ENCODE peak calls at places on chromosomes 7 and 10, in five cellular contexts. O is cardiac muscle cell, S is bronchial epithelial cell, U is PC-9, Q is HFF-Myc. R is an unnamed sample.

GRCh38 chr10:87723500-87723899 is 63.8 kb downstream of the PAPSS2 start:
- DNase-seq in O (no peak), Q (no peak), U (no peak), S (peak), R (no peak)

GRCh38 chr10:94194256-94194655 is 168.5 kb downstream of the NOC3L start:
- DNase-seq in U (no peak), Q (peak), O (no peak), S (peak), R (no peak)

GRCh38 chr10:92822964-92823363 is 25.4 kb upstream of the EXOC6 start:
- DNase-seq in U (no peak), S (no peak), Q (no peak), O (no peak), R (no peak)

GRCh38 chr7:123763191-123763661 is 14.4 kb upstream of the WASL start:
- DNase-seq in S (no peak), O (no peak), Q (no peak), U (no peak), R (no peak)

GRCh38 chr7:13240349-13240748 is 552.9 kb downstream of the ARL4A start:
- DNase-seq in Q (no peak), U (no peak), O (no peak), S (peak), R (no peak)

GRCh38 chr7:149063481-149063880 is 27.0 kb downstream of the ZNF786 start:
- DNase-seq in Q (no peak), S (no peak), O (no peak), U (no peak), R (no peak)

GRCh38 chr7:13117103-13117502 is 429.7 kb downstream of the ARL4A start:
- DNase-seq in S (peak), O (no peak), U (no peak), Q (no peak), R (no peak)

GRCh38 chr7:135763261-135763660 is 14.6 kb upstream of the FAM180A start:
- DNase-seq in S (peak), Q (no peak), O (no peak), U (no peak), R (no peak)

GRCh38 chr7:158520825-158521224 is 66.8 kb downstream of the PTPRN2 start:
- DNase-seq in S (no peak), Q (no peak), O (no peak), U (no peak), R (no peak)

GRCh38 chr10:78170026-78170475 is 136.4 kb downstream of the RPS24 start:
- DNase-seq in S (peak), O (no peak), U (no peak), Q (no peak), R (no peak)

GRCh38 chr10:132120734-132121510 is 55.2 kb downstream of the JAKMIP3 start:
- DNase-seq in U (no peak), O (no peak), S (no peak), Q (no peak), R (no peak)

GRCh38 chr10:130371686-130372085 is 235.5 kb downstream of the GLRX3 start:
- DNase-seq in Q (no peak), U (no peak), S (no peak), O (no peak), R (no peak)

GRCh38 chr10:12332572-12333381 is 16.6 kb upstream of the CAMK1D start:
- DNase-seq in U (peak), S (peak), Q (no peak), O (no peak), R (no peak)

GRCh38 chr7:133827707-133828580 is 299.2 kb upstream of the LRGUK start:
- DNase-seq in U (no peak), Q (no peak), O (peak), S (peak), R (no peak)

GRCh38 chr7:149423441-149423970 is 37.4 kb downstream of the ZNF777 start:
- DNase-seq in O (no peak), Q (no peak), U (no peak), S (peak), R (no peak)

GRCh38 chr7:2436341-2437104 is 33.1 kb downstream of the CHST12 start:
- DNase-seq in O (no peak), S (no peak), Q (no peak), U (no peak), R (no peak)

GRCh38 chr7:1531263-1531978 is 919 bp downstream of the MAFK start:
- DNase-seq in Q (no peak), O (peak), U (no peak), S (peak), R (no peak)

GRCh38 chr10:46228076-46229071 is 58.4 kb upstream of the ANTXRL start:
- DNase-seq in S (peak), U (peak), Q (peak), O (peak), R (peak)

GRCh38 chr7:41190615-41191014 is 512.3 kb downstream of the INHBA start:
- DNase-seq in S (no peak), U (no peak), Q (no peak), O (no peak), R (no peak)

GRCh38 chr10:111128331-111129167 is 51.7 kb downstream of the ADRA2A start:
- DNase-seq in U (no peak), O (no peak), Q (no peak), S (peak), R (no peak)

GRCh38 chr7:49244543-49244942 is 320.2 kb downstream of the CDC14C start:
- DNase-seq in O (no peak), U (no peak), S (no peak), Q (no peak), R (no peak)

GRCh38 chr10:110992011-110992800 is 72.8 kb downstream of the SHOC2 start:
- DNase-seq in O (no peak), S (peak), Q (no peak), U (no peak), R (no peak)

GRCh38 chr10:47264797-47265281 is 35.2 kb upstream of the GDF10 start:
- DNase-seq in U (no peak), Q (no peak), O (no peak), S (no peak), R (no peak)

GRCh38 chr10:118543714-118544400 is 51.6 kb downstream of the PRLHR start:
- DNase-seq in U (peak), S (peak), O (peak), Q (no peak), R (peak)

GRCh38 chr10:116947838-116948529 is 57.0 kb downstream of the SHTN1 start:
- DNase-seq in S (peak), Q (peak), U (peak), O (no peak), R (no peak)

GRCh38 chr7:141161550-141161949 is 87.7 kb downstream of the TMEM178B start:
- DNase-seq in O (no peak), U (no peak), S (no peak), Q (no peak), R (no peak)

GRCh38 chr7:89514970-89515369 is 639.3 kb upstream of the STEAP1 start:
- DNase-seq in U (no peak), Q (no peak), O (no peak), S (no peak), R (no peak)

DNA sequence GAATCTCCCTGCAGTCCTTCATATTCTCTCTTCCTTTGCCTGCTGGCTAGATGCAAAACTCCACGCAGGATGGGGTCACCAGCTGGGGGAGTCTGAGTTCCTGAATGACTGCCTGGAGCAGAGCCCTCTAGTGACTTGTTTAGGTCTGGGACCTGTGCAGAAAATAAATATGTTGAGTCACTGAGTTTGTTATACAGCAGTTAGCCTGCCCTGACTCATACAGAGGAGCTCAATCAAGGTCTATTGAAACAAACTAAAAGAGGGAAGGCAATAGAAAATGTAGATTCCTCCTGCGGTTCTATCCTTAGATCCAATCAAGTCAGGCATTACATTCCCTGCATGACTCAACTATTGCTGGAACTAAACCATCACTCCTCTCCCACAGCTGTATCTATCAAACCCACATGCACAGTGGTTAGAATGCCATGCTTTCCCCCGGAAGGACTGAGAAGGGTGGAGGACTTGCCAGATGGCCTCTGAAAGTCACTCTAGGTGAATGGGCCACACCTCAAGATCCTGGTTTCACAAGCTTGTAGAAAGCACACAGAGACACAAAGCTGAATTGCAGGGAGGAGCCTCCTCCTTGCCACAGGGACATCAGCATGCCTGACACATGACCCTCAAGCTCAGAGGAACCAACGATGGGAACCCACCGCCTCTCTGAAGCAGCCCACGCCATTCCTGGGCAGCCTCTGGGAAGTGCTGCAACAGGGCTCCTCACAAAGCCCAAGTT is 73.9 kb downstream of the SH3PXD2A start:
- DNase-seq in Q (peak), O (no peak), U (peak), S (peak), R (no peak)
- TF ChIP-seq CTCF in Q (peak), O (peak), U (peak), S (peak), R (no peak)

GRCh38 chr10:103241262-103242011 is 4.2 kb upstream of the RPEL1 start:
- DNase-seq in O (peak), U (peak), S (peak), Q (no peak), R (no peak)

GRCh38 chr10:103235775-103236174 is 9.9 kb upstream of the RPEL1 start:
- DNase-seq in U (no peak), Q (no peak), O (no peak), S (no peak), R (no peak)

GRCh38 chr10:103232772-103233488 is 12.8 kb upstream of the RPEL1 start:
- DNase-seq in Q (no peak), O (no peak), U (peak), S (peak), R (no peak)

GRCh38 chr10:103238506-103239252 is 7.0 kb upstream of the RPEL1 start:
- DNase-seq in O (peak), Q (no peak), S (peak), U (peak), R (no peak)
- TF ChIP-seq CTCF in O (peak), Q (peak), S (peak), U (peak), R (peak)

GRCh38 chr7:157476201-157476600 is 139.4 kb downstream of the DNAJB6 start:
- DNase-seq in Q (no peak), O (no peak), S (no peak), U (no peak), R (no peak)

GRCh38 chr7:157473051-157473569 is 136.3 kb downstream of the DNAJB6 start:
- DNase-seq in S (no peak), U (no peak), Q (no peak), O (no peak), R (no peak)

GRCh38 chr7:157475095-157475494 is 138.3 kb downstream of the DNAJB6 start:
- DNase-seq in S (no peak), U (no peak), O (no peak), Q (no peak), R (no peak)

GRCh38 chr7:157475601-157476000 is 138.8 kb downstream of the DNAJB6 start:
- DNase-seq in O (no peak), S (no peak), U (no peak), Q (no peak), R (no peak)

DNA sequence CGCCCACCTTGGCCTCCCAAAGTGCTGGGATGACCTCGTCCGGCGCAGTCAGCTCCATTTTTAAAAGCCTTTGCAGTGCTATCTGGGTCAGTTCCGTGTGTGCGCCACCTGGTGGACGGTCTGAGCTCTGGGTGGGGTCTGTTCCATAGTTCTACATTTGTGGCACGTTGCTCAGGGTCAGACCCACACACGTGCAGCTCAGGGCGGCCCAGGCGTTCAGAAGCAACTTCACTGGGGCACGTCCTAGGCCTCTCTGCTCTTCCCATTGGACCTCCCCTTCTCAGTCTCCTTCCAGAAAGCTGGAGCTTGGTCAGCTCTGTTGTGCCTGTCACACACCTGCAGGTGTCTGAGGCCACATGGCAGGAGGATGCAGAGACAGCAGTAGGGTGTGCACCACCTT is 137.9 kb downstream of the DNAJB6 start:
- DNase-seq in O (no peak), U (peak), S (no peak), Q (no peak), R (no peak)
- TF ChIP-seq CTCF in O (no peak), U (peak), S (no peak), Q (peak), R (peak)

DNA sequence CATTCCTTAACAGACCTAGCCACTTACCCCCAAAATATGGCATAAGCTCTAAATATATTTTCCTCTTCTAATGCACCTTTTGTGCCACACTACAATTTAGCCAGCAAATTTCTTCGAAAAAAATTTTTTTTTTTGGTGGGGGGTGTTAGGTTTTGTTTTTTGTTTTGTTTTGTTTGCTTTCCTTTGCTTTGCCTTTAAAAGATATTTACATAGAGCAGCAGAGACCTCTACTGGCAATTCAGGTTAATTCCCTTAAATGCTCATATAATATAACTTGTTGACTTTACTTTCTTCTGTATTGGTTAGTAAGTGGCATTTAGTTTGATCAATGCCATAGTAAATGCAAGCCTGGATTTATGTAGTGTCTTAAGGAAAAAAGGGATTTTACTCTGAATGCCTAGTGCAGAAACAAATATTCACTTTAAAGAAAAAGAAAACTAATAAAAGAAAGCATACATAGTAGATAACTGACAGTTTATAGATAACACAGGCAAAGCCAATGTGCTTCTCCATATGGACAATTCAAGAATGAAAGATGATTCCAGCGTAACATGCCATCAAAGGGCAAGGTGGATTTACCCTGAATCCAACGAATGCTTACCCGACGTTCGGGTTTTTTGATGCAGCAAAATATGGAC is 1250.6 kb downstream of the GATA3 start:
- DNase-seq in O (peak), S (peak), U (no peak), Q (no peak), R (no peak)
- TF ChIP-seq CTCF in O (peak), S (peak), U (peak), Q (peak), R (peak)

GRCh38 chr10:119817991-119818888 is 54.4 kb downstream of the MCMBP start:
- DNase-seq in S (peak), Q (no peak), U (no peak), O (peak), R (peak)
- TF ChIP-seq CTCF in S (no peak), Q (peak), U (no peak), O (peak), R (peak)

R was measured in progenitor cell of endocrine pancreas.